ENCODE peak calls at places on chromosomes 2 and 18, in five cellular contexts. E is mesothelial cell of epicardium, T is osteocyte, X is astrocyte of the spinal cord, L is type B pancreatic cell. A is an unnamed sample.

GRCh38 chr2:25089605-25090424 is 47.9 kb downstream of the EFR3B start:
- DNase-seq in E (no peak), X (no peak), L (no peak), T (no peak), A (no peak)

GRCh38 chr2:39223909-39224308 is 19.9 kb downstream of the CDKL4 start:
- DNase-seq in X (no peak), T (no peak), E (no peak), L (no peak), A (no peak)

GRCh38 chr18:80178935-80179818 is 68.1 kb downstream of the PARD6G start:
- DNase-seq in T (no peak), X (no peak), L (no peak), E (no peak), A (no peak)

GRCh38 chr18:58213445-58213844 is 169.4 kb downstream of the NEDD4L start:
- DNase-seq in X (peak), E (no peak), T (no peak), L (no peak), A (no peak)

GRCh38 chr2:28868611-28869010 is 1.5 kb downstream of the TRMT61B start:
- DNase-seq in E (no peak), L (no peak), X (no peak), T (no peak), A (no peak)

GRCh38 chr2:150472122-150472899 is 15.2 kb downstream of the RND3 start:
- DNase-seq in L (no peak), X (peak), E (no peak), T (no peak), A (peak)

GRCh38 chr18:36020174-36020711 is 47.1 kb downstream of the RPRD1A start:
- DNase-seq in X (no peak), T (no peak), E (no peak), L (no peak), A (no peak)

GRCh38 chr18:56738184-56738583 is 87.0 kb downstream of the WDR7 start:
- DNase-seq in E (no peak), X (no peak), T (no peak), L (no peak), A (no peak)

GRCh38 chr2:20573611-20574422 is 77.1 kb downstream of the HS1BP3 start:
- DNase-seq in X (peak), E (no peak), T (no peak), L (no peak), A (peak)

GRCh38 chr2:111029135-111029927 is 91.4 kb upstream of the BCL2L11 start:
- DNase-seq in T (no peak), E (no peak), X (no peak), L (no peak), A (no peak)

GRCh38 chr2:76281176-76281841 is 570.6 kb upstream of the GCFC2 start:
- DNase-seq in E (no peak), L (no peak), T (no peak), X (no peak), A (no peak)

GRCh38 chr2:113136828-113137775 is 9.7 kb downstream of the IL1RN start:
- DNase-seq in X (peak), L (peak), E (no peak), T (peak), A (peak)

GRCh38 chr2:230711224-230711623 is 1.4 kb upstream of the CAB39 start:
- DNase-seq in E (no peak), T (peak), X (no peak), L (no peak), A (no peak)

GRCh38 chr18:55161966-55162365 is 202.7 kb upstream of the CCDC68 start:
- DNase-seq in E (no peak), T (no peak), L (no peak), X (no peak), A (no peak)

GRCh38 chr2:186737737-186738508 is 44.1 kb downstream of the FAM171B start:
- DNase-seq in T (no peak), L (no peak), E (no peak), X (no peak), A (no peak)

GRCh38 chr2:110107092-110108079 is 8.2 kb downstream of the MALL start:
- DNase-seq in L (no peak), E (no peak), T (no peak), X (no peak), A (no peak)

GRCh38 chr2:223537669-223538601 is 64.2 kb downstream of the SCG2 start:
- DNase-seq in L (no peak), T (no peak), E (no peak), X (peak), A (peak)

GRCh38 chr2:28750316-28751101 is 1.1 kb upstream of the PPP1CB start:
- DNase-seq in L (no peak), E (no peak), X (peak), T (no peak), A (peak)

GRCh38 chr2:176338395-176338794 is 69.2 kb downstream of the MTX2 start:
- DNase-seq in X (no peak), E (no peak), L (no peak), T (no peak), A (no peak)

GRCh38 chr18:7524786-7525185 is 42.3 kb upstream of the PTPRM start:
- DNase-seq in T (no peak), X (no peak), E (no peak), L (no peak), A (no peak)

GRCh38 chr2:120218181-120218580 is 5.0 kb downstream of the TMEM185B start:
- DNase-seq in E (no peak), T (no peak), X (no peak), L (peak), A (no peak)

GRCh38 chr2:85735691-85736090 is 18.1 kb upstream of the ATOH8 start:
- DNase-seq in E (no peak), L (no peak), X (no peak), T (no peak), A (peak)

GRCh38 chr2:85734942-85735608 is 18.7 kb upstream of the ATOH8 start:
- DNase-seq in T (no peak), E (no peak), X (no peak), L (no peak), A (peak)

GRCh38 chr2:85732467-85733120 is 21.2 kb upstream of the ATOH8 start:
- DNase-seq in L (no peak), X (no peak), E (no peak), T (no peak), A (no peak)

GRCh38 chr2:85733121-85733960 is 20.4 kb upstream of the ATOH8 start:
- DNase-seq in X (no peak), T (no peak), E (no peak), L (no peak), A (no peak)

GRCh38 chr2:85734015-85734414 is 19.8 kb upstream of the ATOH8 start:
- DNase-seq in T (no peak), E (no peak), L (no peak), X (no peak), A (no peak)
- TF ChIP-seq CTCF in T (no peak), E (no peak), L (no peak), X (no peak), A (no peak)

GRCh38 chr2:84942964-84943421 is 28.0 kb upstream of the KCMF1 start:
- DNase-seq in T (no peak), E (no peak), L (no peak), X (no peak), A (no peak)

GRCh38 chr2:84944257-84944909 is 26.6 kb upstream of the KCMF1 start:
- DNase-seq in E (no peak), X (no peak), L (no peak), T (no peak), A (no peak)

GRCh38 chr2:84947010-84947593 is 23.9 kb upstream of the KCMF1 start:
- DNase-seq in T (no peak), X (no peak), L (no peak), E (no peak), A (no peak)

GRCh38 chr2:84942166-84942565 is 28.8 kb upstream of the KCMF1 start:
- DNase-seq in T (no peak), L (no peak), E (no peak), X (no peak), A (no peak)

GRCh38 chr2:84946204-84947009 is 24.6 kb upstream of the KCMF1 start:
- DNase-seq in T (no peak), L (no peak), E (no peak), X (peak), A (peak)
- TF ChIP-seq CTCF in T (no peak), L (no peak), E (no peak), X (no peak), A (no peak)

GRCh38 chr2:108441712-108442111 is 7.3 kb upstream of the GCC2 start:
- DNase-seq in E (no peak), L (no peak), T (no peak), X (no peak), A (no peak)
- TF ChIP-seq CTCF in E (no peak), L (no peak), T (no peak), X (no peak), A (no peak)

DNA sequence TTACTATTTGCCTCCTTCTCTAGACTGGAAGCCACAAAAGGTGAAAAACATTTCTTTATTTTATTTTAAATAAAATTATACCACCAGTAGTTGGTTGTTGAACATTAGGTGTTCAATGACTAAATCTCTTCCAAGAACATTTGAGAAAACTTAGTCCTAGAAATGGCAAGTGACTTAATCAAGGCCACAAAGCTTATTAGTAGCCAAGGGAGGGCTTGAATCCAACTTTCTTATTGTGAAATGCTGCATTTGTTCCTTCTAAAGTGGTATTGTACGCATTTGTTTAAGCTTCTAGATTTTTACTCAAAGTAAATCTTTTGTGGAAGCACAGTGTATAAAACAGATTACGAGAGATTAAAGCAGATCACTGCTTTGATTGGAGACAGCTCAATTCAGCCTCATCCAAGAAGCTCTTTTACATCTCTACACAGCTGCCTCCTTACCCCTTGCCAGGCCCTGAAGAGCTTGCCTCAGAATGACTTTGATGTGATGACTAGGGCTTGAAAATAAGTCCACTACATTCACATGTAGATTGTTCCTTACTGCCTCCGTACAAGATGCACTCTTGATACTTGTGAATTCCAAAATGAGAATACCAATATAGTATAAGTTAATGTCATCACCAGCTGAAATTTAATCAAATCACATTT is 244.8 kb downstream of the XIRP2 start:
- DNase-seq in E (no peak), T (no peak), L (no peak), X (no peak), A (no peak)
- TF ChIP-seq CTCF in E (no peak), T (no peak), L (no peak), X (no peak), A (no peak)

GRCh38 chr2:237432484-237433092 is 18.6 kb upstream of the COL6A3 start:
- DNase-seq in E (no peak), L (no peak), X (peak), T (peak), A (no peak)
- TF ChIP-seq CTCF in E (no peak), L (no peak), X (peak), T (peak), A (no peak)

GRCh38 chr2:12734914-12735654 is 18.3 kb downstream of the TRIB2 start:
- DNase-seq in L (no peak), E (no peak), T (no peak), X (no peak), A (no peak)
- TF ChIP-seq CTCF in L (no peak), E (no peak), T (no peak), X (no peak), A (no peak)

DNA sequence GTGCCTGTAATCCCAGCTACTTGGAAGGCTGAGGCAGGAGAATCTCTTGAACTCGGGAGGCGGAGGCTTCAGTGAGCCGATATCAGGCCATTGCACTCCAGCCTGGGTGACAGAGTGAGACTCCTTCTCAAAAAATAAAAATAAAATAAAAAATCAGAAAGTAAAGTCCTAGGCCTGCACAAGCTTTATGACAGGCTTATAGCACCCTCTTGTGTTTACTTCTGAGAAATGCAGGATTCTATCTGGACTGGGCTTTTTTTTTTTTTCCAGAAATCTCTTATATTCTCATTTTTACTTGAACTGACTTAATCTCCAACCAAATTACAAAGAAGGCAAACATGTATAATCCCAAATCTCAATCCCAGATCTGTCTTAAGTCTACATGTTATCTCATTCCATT is 26.1 kb upstream of the REG3G start:
- DNase-seq in T (no peak), X (no peak), E (no peak), L (no peak), A (peak)
- TF ChIP-seq CTCF in T (peak), X (peak), E (peak), L (peak), A (peak)

DNA sequence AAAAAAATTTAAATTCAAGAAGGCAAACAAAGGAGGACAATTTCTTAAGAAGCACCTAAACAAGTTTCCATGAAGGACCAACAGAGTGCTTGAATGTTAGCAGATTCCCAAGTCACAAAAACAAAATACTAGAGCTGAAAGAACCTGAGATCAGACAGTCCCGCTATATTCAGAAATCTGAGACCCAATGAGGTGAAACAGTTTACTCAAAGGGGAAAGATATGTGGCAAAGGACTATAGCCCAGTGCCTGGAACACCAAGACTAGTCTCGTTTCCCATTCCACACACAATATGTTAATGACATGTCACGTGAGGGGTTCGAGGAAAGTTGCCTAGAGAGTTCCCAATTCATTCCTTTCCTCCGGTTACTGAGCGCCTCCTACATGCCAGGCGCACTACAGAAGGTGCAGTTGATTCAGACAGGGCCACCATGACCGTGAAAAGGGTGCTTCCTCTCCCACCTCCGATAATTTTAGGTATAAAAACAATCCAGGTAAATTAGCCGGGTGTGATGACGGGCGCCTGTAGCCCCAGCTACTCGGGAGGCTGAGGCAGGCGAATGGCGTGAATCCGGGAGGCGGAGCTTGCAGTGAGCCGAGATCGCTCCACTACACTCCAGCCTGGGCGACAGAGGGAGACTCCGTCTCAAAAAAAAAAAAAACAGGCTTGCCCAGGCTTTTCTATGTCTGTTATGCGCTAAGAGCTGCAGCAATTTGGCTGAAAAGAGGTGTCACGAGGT is 617 bp downstream of the SRBD1 start:
- DNase-seq in E (peak), T (no peak), X (peak), L (no peak), A (peak)
- TF ChIP-seq CTCF in E (no peak), T (peak), X (peak), L (peak), A (no peak)

GRCh38 chr2:55418512-55419235 is 982 bp downstream of the CCDC88A start:
- DNase-seq in X (peak), L (no peak), E (no peak), T (no peak), A (peak)

GRCh38 chr2:55419236-55419513 is 481 bp downstream of the CCDC88A start:
- DNase-seq in E (no peak), T (no peak), X (peak), L (no peak), A (no peak)

GRCh38 chr2:55420244-55420713 is 623 bp upstream of the CCDC88A start:
- DNase-seq in X (no peak), L (no peak), T (no peak), E (no peak), A (no peak)

GRCh38 chr2:55420901-55421300 is 1.2 kb upstream of the CCDC88A start:
- DNase-seq in E (no peak), X (no peak), T (no peak), L (no peak), A (no peak)

DNA sequence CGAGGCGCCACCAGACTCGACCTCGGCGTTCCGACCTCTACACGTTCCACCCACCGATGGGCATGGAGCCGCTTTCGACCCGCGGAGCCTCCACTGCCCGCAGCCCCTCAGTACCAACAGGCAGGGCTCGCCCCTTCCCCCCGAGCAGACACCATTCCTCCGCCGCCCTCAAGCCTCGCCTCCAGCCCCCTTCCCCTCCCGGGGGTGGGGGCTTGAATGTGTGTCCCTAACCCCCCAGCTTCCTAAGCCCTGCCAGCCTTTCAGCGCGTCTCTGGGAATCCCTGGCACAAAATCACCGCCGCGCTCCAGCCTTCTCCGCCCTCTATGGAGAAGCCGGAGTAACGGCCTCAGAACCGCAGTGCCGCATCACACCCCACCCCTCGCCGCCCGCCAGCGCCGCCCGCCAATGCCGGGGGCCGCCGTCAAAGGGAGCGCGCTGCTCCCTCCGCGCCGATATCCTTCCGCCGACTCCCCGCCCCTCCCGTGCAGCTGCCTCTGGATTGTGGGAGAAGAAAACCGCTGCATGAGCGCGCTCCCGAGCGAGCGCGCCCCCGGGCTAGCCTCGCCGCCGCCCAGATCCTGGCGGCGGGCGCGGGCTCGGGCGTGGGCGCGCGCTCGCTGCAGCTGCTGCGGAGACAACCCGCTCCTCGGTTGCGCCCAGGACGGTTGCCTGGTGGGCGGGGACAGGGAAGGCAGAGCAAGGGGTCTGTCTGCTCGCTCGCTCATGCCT is at the start of gene CCDC88A:
- DNase-seq in T (peak), E (peak), L (peak), X (peak), A (peak)
- TF ChIP-seq CTCF in T (peak), E (no peak), L (peak), X (peak), A (peak)

A was measured in endothelial cell of umbilical vein.